ENCODE peak calls at places on chromosomes 3 and 15, in ten cellular contexts. Z, I, C, V, R, M, U, F, Q and B are unnamed samples.
A peak's percentile ranks its signal among the peaks of the same experiment; 100 is the strongest.

GRCh38 chr15:58269455-58270414 is 131.6 kb downstream of the AQP9 start:
- DNase-seq in Z (no peak), I (no peak), C (peak; percentile 34), V (no peak), R (peak; percentile 62), M (no peak), U (peak; percentile 81), F (peak; percentile 30), Q (peak; percentile 84), B (peak; percentile 25)

GRCh38 chr3:181711325-181712135 is at the start of gene SOX2:
- DNase-seq in Z (peak; percentile 87), I (no peak), C (peak; percentile 84), V (peak; percentile 73), R (peak; percentile 17), M (peak; percentile 45), U (peak; percentile 39), F (no peak), Q (peak; percentile 41), B (no peak)

GRCh38 chr3:186722457-186722856 is 5.3 kb downstream of the KNG1 start:
- DNase-seq in Z (no peak), I (no peak), C (no peak), V (no peak), R (peak; percentile 6), M (no peak), U (peak; percentile 3), F (no peak), Q (no peak), B (no peak)

GRCh38 chr3:57089043-57089442 is 28.6 kb downstream of the SPATA12 start:
- DNase-seq in Z (no peak), I (no peak), C (no peak), V (no peak), R (no peak), M (no peak), U (no peak), F (no peak), Q (no peak), B (no peak)

GRCh38 chr3:123807820-123808219 is 76.3 kb downstream of the MYLK start:
- DNase-seq in Z (no peak), I (no peak), C (no peak), V (no peak), R (no peak), M (no peak), U (peak; percentile 39), F (no peak), Q (no peak), B (no peak)

GRCh38 chr3:57227204-57227929 is at the start of gene APPL1:
- DNase-seq in Z (peak; percentile 98), I (no peak), C (peak; percentile 96), V (peak; percentile 98), R (peak; percentile 84), M (peak; percentile 83), U (peak; percentile 88), F (peak; percentile 53), Q (peak; percentile 92), B (peak; percentile 63)

GRCh38 chr3:182683335-182684257 is 109.7 kb upstream of the ATP11B start:
- DNase-seq in Z (peak; percentile 63), I (peak; percentile 15), C (peak; percentile 57), V (no peak), R (peak; percentile 62), M (peak; percentile 45), U (peak; percentile 82), F (peak; percentile 29), Q (peak; percentile 85), B (peak; percentile 27)

GRCh38 chr3:132084982-132085381 is 50.2 kb upstream of the CPNE4 start:
- DNase-seq in Z (no peak), I (no peak), C (no peak), V (no peak), R (no peak), M (no peak), U (no peak), F (no peak), Q (no peak), B (no peak)

GRCh38 chr3:46913644-46914043 is 36.1 kb downstream of the PTH1R start:
- DNase-seq in Z (no peak), I (no peak), C (no peak), V (no peak), R (no peak), M (no peak), U (peak; percentile 89), F (no peak), Q (peak; percentile 88), B (no peak)

GRCh38 chr3:163785693-163786092 is 1292.6 kb downstream of the SI start:
- DNase-seq in Z (no peak), I (no peak), C (no peak), V (no peak), R (no peak), M (no peak), U (no peak), F (no peak), Q (peak; percentile 1), B (no peak)

GRCh38 chr3:187112934-187113793 is 26.1 kb downstream of the RPL39L start:
- DNase-seq in Z (no peak), I (no peak), C (no peak), V (no peak), R (peak; percentile 43), M (no peak), U (peak; percentile 65), F (no peak), Q (peak; percentile 71), B (peak; percentile 4)

GRCh38 chr3:98733778-98734281 is 29.3 kb upstream of the ST3GAL6 start:
- DNase-seq in Z (no peak), I (no peak), C (no peak), V (no peak), R (no peak), M (no peak), U (peak; percentile 36), F (no peak), Q (peak; percentile 32), B (no peak)

GRCh38 chr3:48119495-48120193 is 68.6 kb downstream of the CDC25A start:
- DNase-seq in Z (no peak), I (no peak), C (no peak), V (peak; percentile 74), R (peak; percentile 60), M (peak; percentile 38), U (peak; percentile 55), F (no peak), Q (peak; percentile 60), B (no peak)

GRCh38 chr3:140023616-140024530 is 88.9 kb downstream of the CLSTN2 start:
- DNase-seq in Z (peak; percentile 74), I (no peak), C (no peak), V (no peak), R (no peak), M (no peak), U (no peak), F (no peak), Q (peak; percentile 5), B (no peak)

GRCh38 chr3:164984947-164985346 is 93.3 kb downstream of the SI start:
- DNase-seq in Z (no peak), I (no peak), C (no peak), V (no peak), R (no peak), M (no peak), U (no peak), F (no peak), Q (no peak), B (no peak)

GRCh38 chr3:129506272-129506742 is 22.1 kb upstream of the RHO start:
- DNase-seq in Z (no peak), I (no peak), C (no peak), V (peak; percentile 25), R (no peak), M (no peak), U (no peak), F (no peak), Q (no peak), B (no peak)

DNA sequence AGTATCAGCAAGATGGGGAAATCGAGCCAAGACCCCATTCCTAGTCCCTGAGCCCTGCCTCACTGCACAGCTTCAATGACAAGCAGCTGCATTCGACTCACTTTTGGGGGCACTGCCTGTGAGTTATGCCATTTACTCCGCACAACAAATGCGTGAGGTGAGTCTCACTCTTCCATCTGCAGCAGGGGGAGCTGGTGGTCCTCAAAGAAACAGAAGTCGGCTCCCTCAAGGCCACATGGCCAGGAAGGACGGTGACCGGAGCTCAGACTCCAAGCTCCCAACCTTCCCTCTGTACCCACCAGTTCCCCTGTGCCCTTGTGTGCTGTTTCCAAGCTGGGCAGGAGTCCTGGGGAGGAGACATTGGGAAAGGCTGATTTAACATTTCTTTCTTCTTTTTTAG is 127.7 kb upstream of the IQSEC1 start:
- DNase-seq in Z (peak; percentile 39), I (no peak), C (no peak), V (no peak), R (no peak), M (no peak), U (no peak), F (no peak), Q (peak; percentile 11), B (no peak)
- TF ChIP-seq CTCF in Z (no peak), I (no peak), C (peak; percentile 45), V (no peak), R (no peak), M (no peak), U (no peak), F (peak; percentile 9), Q (peak; percentile 33), B (no peak)

DNA sequence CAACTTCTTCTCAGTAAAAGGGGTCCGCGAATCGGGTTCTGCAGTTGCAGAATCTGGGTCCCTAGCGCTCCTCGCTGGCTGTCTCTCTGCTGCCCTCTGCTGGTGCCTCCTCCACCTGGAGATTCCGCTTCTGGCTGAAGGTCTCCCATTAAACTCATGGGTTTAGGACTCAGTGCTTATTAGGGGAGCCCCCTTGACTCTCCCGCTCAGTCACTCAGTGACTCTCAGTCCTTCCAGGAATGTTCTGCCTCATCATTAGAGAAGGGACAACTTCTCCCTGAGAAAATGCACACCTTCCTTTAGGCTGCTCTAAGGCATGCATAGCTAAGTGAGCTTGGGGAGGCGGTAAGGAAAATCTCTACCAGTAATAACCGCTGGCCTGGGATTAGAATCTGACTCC is 7.1 kb downstream of the CPN2 start:
- DNase-seq in Z (peak; percentile 85), I (no peak), C (peak; percentile 73), V (peak; percentile 80), R (no peak), M (peak; percentile 72), U (peak; percentile 72), F (no peak), Q (peak; percentile 73), B (no peak)
- TF ChIP-seq CTCF in Z (peak; percentile 92), I (peak; percentile 97), C (peak; percentile 98), V (peak; percentile 90), R (peak; percentile 90), M (peak; percentile 78), U (peak; percentile 99), F (peak; percentile 98), Q (peak; percentile 99), B (peak; percentile 85)

GRCh38 chr3:41508063-41508696 is 308.9 kb downstream of the CTNNB1 start:
- DNase-seq in Z (no peak), I (no peak), C (no peak), V (no peak), R (no peak), M (no peak), U (no peak), F (no peak), Q (no peak), B (no peak)
- TF ChIP-seq CTCF in Z (no peak), I (no peak), C (no peak), V (no peak), R (no peak), M (no peak), U (no peak), F (no peak), Q (peak; percentile 10), B (no peak)

GRCh38 chr15:33055962-33056361 is 138.6 kb downstream of the FMN1 start:
- DNase-seq in Z (no peak), I (no peak), C (no peak), V (no peak), R (no peak), M (no peak), U (no peak), F (no peak), Q (no peak), B (no peak)

GRCh38 chr15:33059184-33059583 is 135.3 kb downstream of the FMN1 start:
- DNase-seq in Z (no peak), I (no peak), C (no peak), V (no peak), R (peak; percentile 38), M (no peak), U (peak; percentile 9), F (peak; percentile 15), Q (peak; percentile 47), B (no peak)

GRCh38 chr15:33057845-33058244 is 136.7 kb downstream of the FMN1 start:
- DNase-seq in Z (no peak), I (no peak), C (no peak), V (no peak), R (no peak), M (no peak), U (no peak), F (no peak), Q (no peak), B (no peak)
- TF ChIP-seq CTCF in Z (no peak), I (no peak), C (no peak), V (no peak), R (no peak), M (no peak), U (no peak), F (no peak), Q (no peak), B (no peak)